ENCODE peak calls at places on chromosomes 6 and 20, in four cellular contexts. One of them, this sample, is unnamed.

GRCh38 chr6:82862543-82862942 is 203.1 kb downstream of the UBE3D start:
- DNase-seq in T-helper 1 cell: no peak
- DNase-seq in endodermal cell: no peak
- DNase-seq in LoVo: peak
- DNase-seq in this sample: no peak

GRCh38 chr20:61807426-61808160 is 258.1 kb downstream of the TAF4 start:
- DNase-seq in T-helper 1 cell: no peak
- DNase-seq in LoVo: no peak
- DNase-seq in endodermal cell: no peak
- DNase-seq in this sample: no peak

GRCh38 chr6:33579828-33580714 is at the start of gene BAK1:
- DNase-seq in endodermal cell: peak
- DNase-seq in LoVo: peak
- DNase-seq in T-helper 1 cell: peak
- DNase-seq in this sample: peak

GRCh38 chr6:157113389-157113788 is 209.9 kb downstream of the TMEM242 start:
- DNase-seq in T-helper 1 cell: no peak
- DNase-seq in LoVo: no peak
- DNase-seq in endodermal cell: no peak
- DNase-seq in this sample: no peak

GRCh38 chr20:38566199-38566598 is 14.8 kb upstream of the ADIG start:
- DNase-seq in LoVo: no peak
- DNase-seq in T-helper 1 cell: no peak
- DNase-seq in endodermal cell: no peak
- DNase-seq in this sample: no peak

GRCh38 chr6:107763959-107764358 is 60.2 kb downstream of the SCML4 start:
- DNase-seq in endodermal cell: no peak
- DNase-seq in LoVo: no peak
- DNase-seq in T-helper 1 cell: no peak
- DNase-seq in this sample: no peak

GRCh38 chr6:110816677-110817076 is 1.4 kb upstream of the CDK19 start:
- DNase-seq in T-helper 1 cell: no peak
- DNase-seq in endodermal cell: no peak
- DNase-seq in LoVo: no peak
- DNase-seq in this sample: no peak

GRCh38 chr6:16819752-16820151 is 58.5 kb upstream of the ATXN1 start:
- DNase-seq in LoVo: no peak
- DNase-seq in endodermal cell: no peak
- DNase-seq in T-helper 1 cell: no peak
- DNase-seq in this sample: no peak

GRCh38 chr6:165922309-165922794 is 245.3 kb downstream of the TBXT start:
- DNase-seq in T-helper 1 cell: no peak
- DNase-seq in LoVo: no peak
- DNase-seq in endodermal cell: no peak
- DNase-seq in this sample: no peak

GRCh38 chr6:36246511-36247268 is 23.2 kb upstream of the PNPLA1 start:
- DNase-seq in T-helper 1 cell: no peak
- DNase-seq in endodermal cell: peak
- DNase-seq in LoVo: no peak
- DNase-seq in this sample: no peak

GRCh38 chr6:162331911-162332310 is 395.7 kb downstream of the PRKN start:
- DNase-seq in LoVo: no peak
- DNase-seq in T-helper 1 cell: no peak
- DNase-seq in endodermal cell: no peak
- DNase-seq in this sample: no peak

GRCh38 chr6:169702640-169703246 is 817 bp downstream of the C6orf120 start:
- DNase-seq in LoVo: peak
- DNase-seq in T-helper 1 cell: peak
- DNase-seq in endodermal cell: peak
- DNase-seq in this sample: no peak